ENCODE peak calls at places on chromosomes 4 and X, in ten cellular contexts. One of them, this sample, is unnamed.

GRCh38 chr4:3705236-3705987 is 60.8 kb upstream of the ADRA2C start:
- DNase-seq in NCI-H1092: no peak
- DNase-seq in HS-5: no peak
- DNase-seq in upper lobe of right lung: peak; percentile 55
- DNase-seq in activated CD4-positive, alpha-beta T cell treated with anti-CD3 and anti-CD28 coated beads, Interleukin-2, amount 50 U/mL, for 4 hours: no peak
- DNase-seq in HTR-8/SVneo: no peak
- DNase-seq in DMS 273 treated with DMSO at 0.1 percent for 48 hours: no peak
- DNase-seq in T-helper 9 cell: no peak
- DNase-seq in amniotic stem cell: no peak
- DNase-seq in A549: no peak
- DNase-seq in this sample: no peak

GRCh38 chrX:8586953-8587352 is 122.3 kb downstream of the VCX3B start:
- DNase-seq in NCI-H1092: no peak
- DNase-seq in HS-5: no peak
- DNase-seq in upper lobe of right lung: no peak
- DNase-seq in activated CD4-positive, alpha-beta T cell treated with anti-CD3 and anti-CD28 coated beads, Interleukin-2, amount 50 U/mL, for 4 hours: no peak
- DNase-seq in HTR-8/SVneo: no peak
- DNase-seq in DMS 273 treated with DMSO at 0.1 percent for 48 hours: peak; percentile 41
- DNase-seq in T-helper 9 cell: no peak
- DNase-seq in amniotic stem cell: no peak
- DNase-seq in A549: no peak
- DNase-seq in this sample: no peak

GRCh38 chr4:64146030-64146429 is 263.2 kb downstream of the TECRL start:
- DNase-seq in NCI-H1092: no peak
- DNase-seq in HS-5: no peak
- DNase-seq in upper lobe of right lung: no peak
- DNase-seq in activated CD4-positive, alpha-beta T cell treated with anti-CD3 and anti-CD28 coated beads, Interleukin-2, amount 50 U/mL, for 4 hours: no peak
- DNase-seq in HTR-8/SVneo: no peak
- DNase-seq in DMS 273 treated with DMSO at 0.1 percent for 48 hours: peak; percentile 5
- DNase-seq in T-helper 9 cell: no peak
- DNase-seq in amniotic stem cell: no peak
- DNase-seq in A549: peak; percentile 5
- DNase-seq in this sample: no peak

GRCh38 chrX:134625315-134625718 is 33.0 kb downstream of the PLAC1 start:
- DNase-seq in NCI-H1092: no peak
- DNase-seq in HS-5: no peak
- DNase-seq in upper lobe of right lung: no peak
- DNase-seq in activated CD4-positive, alpha-beta T cell treated with anti-CD3 and anti-CD28 coated beads, Interleukin-2, amount 50 U/mL, for 4 hours: no peak
- DNase-seq in HTR-8/SVneo: no peak
- DNase-seq in DMS 273 treated with DMSO at 0.1 percent for 48 hours: no peak
- DNase-seq in T-helper 9 cell: no peak
- DNase-seq in amniotic stem cell: no peak
- DNase-seq in A549: no peak
- DNase-seq in this sample: no peak

GRCh38 chr4:40178672-40179071 is 18.2 kb upstream of the RHOH start:
- DNase-seq in NCI-H1092: no peak
- DNase-seq in HS-5: no peak
- DNase-seq in upper lobe of right lung: no peak
- DNase-seq in activated CD4-positive, alpha-beta T cell treated with anti-CD3 and anti-CD28 coated beads, Interleukin-2, amount 50 U/mL, for 4 hours: no peak
- DNase-seq in HTR-8/SVneo: no peak
- DNase-seq in DMS 273 treated with DMSO at 0.1 percent for 48 hours: no peak
- DNase-seq in T-helper 9 cell: no peak
- DNase-seq in amniotic stem cell: no peak
- DNase-seq in A549: no peak
- DNase-seq in this sample: no peak

GRCh38 chr4:175444512-175444911 is 367.6 kb downstream of the GPM6A start:
- DNase-seq in NCI-H1092: no peak
- DNase-seq in HS-5: no peak
- DNase-seq in upper lobe of right lung: no peak
- DNase-seq in activated CD4-positive, alpha-beta T cell treated with anti-CD3 and anti-CD28 coated beads, Interleukin-2, amount 50 U/mL, for 4 hours: no peak
- DNase-seq in HTR-8/SVneo: no peak
- DNase-seq in DMS 273 treated with DMSO at 0.1 percent for 48 hours: no peak
- DNase-seq in T-helper 9 cell: no peak
- DNase-seq in amniotic stem cell: no peak
- DNase-seq in A549: no peak
- DNase-seq in this sample: no peak

GRCh38 chr4:138078751-138079150 is 163.4 kb downstream of the SLC7A11 start:
- DNase-seq in NCI-H1092: no peak
- DNase-seq in HS-5: no peak
- DNase-seq in upper lobe of right lung: no peak
- DNase-seq in activated CD4-positive, alpha-beta T cell treated with anti-CD3 and anti-CD28 coated beads, Interleukin-2, amount 50 U/mL, for 4 hours: no peak
- DNase-seq in HTR-8/SVneo: no peak
- DNase-seq in DMS 273 treated with DMSO at 0.1 percent for 48 hours: no peak
- DNase-seq in T-helper 9 cell: no peak
- DNase-seq in amniotic stem cell: no peak
- DNase-seq in A549: no peak
- DNase-seq in this sample: no peak

GRCh38 chr4:81314196-81314896 is 99.3 kb upstream of the PRKG2 start:
- DNase-seq in NCI-H1092: peak; percentile 81
- DNase-seq in HS-5: peak; percentile 45
- DNase-seq in upper lobe of right lung: no peak
- DNase-seq in activated CD4-positive, alpha-beta T cell treated with anti-CD3 and anti-CD28 coated beads, Interleukin-2, amount 50 U/mL, for 4 hours: no peak
- DNase-seq in HTR-8/SVneo: no peak
- DNase-seq in DMS 273 treated with DMSO at 0.1 percent for 48 hours: peak; percentile 18
- DNase-seq in T-helper 9 cell: no peak
- DNase-seq in amniotic stem cell: peak; percentile 21
- DNase-seq in A549: peak; percentile 1
- DNase-seq in this sample: no peak

GRCh38 chrX:54043696-54044125 is 562 bp downstream of the PHF8 start:
- DNase-seq in NCI-H1092: no peak
- DNase-seq in HS-5: no peak
- DNase-seq in upper lobe of right lung: peak; percentile 77
- DNase-seq in activated CD4-positive, alpha-beta T cell treated with anti-CD3 and anti-CD28 coated beads, Interleukin-2, amount 50 U/mL, for 4 hours: peak; percentile 16
- DNase-seq in HTR-8/SVneo: peak; percentile 4
- DNase-seq in DMS 273 treated with DMSO at 0.1 percent for 48 hours: no peak
- DNase-seq in T-helper 9 cell: peak; percentile 12
- DNase-seq in amniotic stem cell: no peak
- DNase-seq in A549: no peak
- DNase-seq in this sample: no peak

GRCh38 chr4:1244978-1245471 is 3.9 kb downstream of the CTBP1 start:
- DNase-seq in NCI-H1092: no peak
- DNase-seq in HS-5: no peak
- DNase-seq in upper lobe of right lung: no peak
- DNase-seq in activated CD4-positive, alpha-beta T cell treated with anti-CD3 and anti-CD28 coated beads, Interleukin-2, amount 50 U/mL, for 4 hours: no peak
- DNase-seq in HTR-8/SVneo: no peak
- DNase-seq in DMS 273 treated with DMSO at 0.1 percent for 48 hours: no peak
- DNase-seq in T-helper 9 cell: no peak
- DNase-seq in amniotic stem cell: no peak
- DNase-seq in A549: no peak
- DNase-seq in this sample: no peak

GRCh38 chr4:188206783-188207182 is 67.5 kb downstream of the TRIML1 start:
- DNase-seq in NCI-H1092: no peak
- DNase-seq in HS-5: no peak
- DNase-seq in upper lobe of right lung: no peak
- DNase-seq in activated CD4-positive, alpha-beta T cell treated with anti-CD3 and anti-CD28 coated beads, Interleukin-2, amount 50 U/mL, for 4 hours: no peak
- DNase-seq in HTR-8/SVneo: no peak
- DNase-seq in DMS 273 treated with DMSO at 0.1 percent for 48 hours: no peak
- DNase-seq in T-helper 9 cell: no peak
- DNase-seq in amniotic stem cell: no peak
- DNase-seq in A549: no peak
- DNase-seq in this sample: no peak

GRCh38 chrX:105698386-105698785 is 124.0 kb upstream of the NRK start:
- DNase-seq in NCI-H1092: no peak
- DNase-seq in HS-5: no peak
- DNase-seq in upper lobe of right lung: no peak
- DNase-seq in activated CD4-positive, alpha-beta T cell treated with anti-CD3 and anti-CD28 coated beads, Interleukin-2, amount 50 U/mL, for 4 hours: no peak
- DNase-seq in HTR-8/SVneo: no peak
- DNase-seq in DMS 273 treated with DMSO at 0.1 percent for 48 hours: no peak
- DNase-seq in T-helper 9 cell: no peak
- DNase-seq in amniotic stem cell: no peak
- DNase-seq in A549: no peak
- DNase-seq in this sample: no peak

GRCh38 chr4:123438031-123438430 is 41.4 kb downstream of the SPRY1 start:
- DNase-seq in NCI-H1092: no peak
- DNase-seq in HS-5: no peak
- DNase-seq in upper lobe of right lung: no peak
- DNase-seq in activated CD4-positive, alpha-beta T cell treated with anti-CD3 and anti-CD28 coated beads, Interleukin-2, amount 50 U/mL, for 4 hours: no peak
- DNase-seq in HTR-8/SVneo: no peak
- DNase-seq in DMS 273 treated with DMSO at 0.1 percent for 48 hours: no peak
- DNase-seq in T-helper 9 cell: no peak
- DNase-seq in amniotic stem cell: no peak
- DNase-seq in A549: no peak
- DNase-seq in this sample: no peak

GRCh38 chrX:72121381-72121780 is 10.3 kb downstream of the RTL5 start:
- DNase-seq in NCI-H1092: no peak
- DNase-seq in HS-5: no peak
- DNase-seq in upper lobe of right lung: peak; percentile 65
- DNase-seq in activated CD4-positive, alpha-beta T cell treated with anti-CD3 and anti-CD28 coated beads, Interleukin-2, amount 50 U/mL, for 4 hours: no peak
- DNase-seq in HTR-8/SVneo: peak; percentile 73
- DNase-seq in DMS 273 treated with DMSO at 0.1 percent for 48 hours: no peak
- DNase-seq in T-helper 9 cell: no peak
- DNase-seq in amniotic stem cell: peak; percentile 24
- DNase-seq in A549: no peak
- DNase-seq in this sample: peak; percentile 22

GRCh38 chr4:8141935-8142334 is 16.7 kb downstream of the ABLIM2 start:
- DNase-seq in NCI-H1092: no peak
- DNase-seq in HS-5: no peak
- DNase-seq in upper lobe of right lung: no peak
- DNase-seq in activated CD4-positive, alpha-beta T cell treated with anti-CD3 and anti-CD28 coated beads, Interleukin-2, amount 50 U/mL, for 4 hours: no peak
- DNase-seq in HTR-8/SVneo: no peak
- DNase-seq in DMS 273 treated with DMSO at 0.1 percent for 48 hours: no peak
- DNase-seq in T-helper 9 cell: no peak
- DNase-seq in amniotic stem cell: no peak
- DNase-seq in A549: no peak
- DNase-seq in this sample: no peak

GRCh38 chr4:111923786-111924185 is 221.5 kb upstream of the FAM241A start:
- DNase-seq in NCI-H1092: no peak
- DNase-seq in HS-5: peak; percentile 51
- DNase-seq in upper lobe of right lung: no peak
- DNase-seq in activated CD4-positive, alpha-beta T cell treated with anti-CD3 and anti-CD28 coated beads, Interleukin-2, amount 50 U/mL, for 4 hours: no peak
- DNase-seq in HTR-8/SVneo: no peak
- DNase-seq in DMS 273 treated with DMSO at 0.1 percent for 48 hours: no peak
- DNase-seq in T-helper 9 cell: no peak
- DNase-seq in amniotic stem cell: no peak
- DNase-seq in A549: no peak
- DNase-seq in this sample: no peak

GRCh38 chr4:107721436-107722090 is 1.5 kb upstream of the PAPSS1 start:
- DNase-seq in NCI-H1092: peak; percentile 9
- DNase-seq in HS-5: no peak
- DNase-seq in upper lobe of right lung: peak; percentile 67
- DNase-seq in activated CD4-positive, alpha-beta T cell treated with anti-CD3 and anti-CD28 coated beads, Interleukin-2, amount 50 U/mL, for 4 hours: peak; percentile 44
- DNase-seq in HTR-8/SVneo: no peak
- DNase-seq in DMS 273 treated with DMSO at 0.1 percent for 48 hours: no peak
- DNase-seq in T-helper 9 cell: peak; percentile 31
- DNase-seq in amniotic stem cell: no peak
- DNase-seq in A549: no peak
- DNase-seq in this sample: peak; percentile 52

GRCh38 chr4:169225058-169225751 is 45.6 kb downstream of the SH3RF1 start:
- DNase-seq in NCI-H1092: no peak
- DNase-seq in HS-5: peak; percentile 89
- DNase-seq in upper lobe of right lung: no peak
- DNase-seq in activated CD4-positive, alpha-beta T cell treated with anti-CD3 and anti-CD28 coated beads, Interleukin-2, amount 50 U/mL, for 4 hours: no peak
- DNase-seq in HTR-8/SVneo: peak; percentile 75
- DNase-seq in DMS 273 treated with DMSO at 0.1 percent for 48 hours: no peak
- DNase-seq in T-helper 9 cell: no peak
- DNase-seq in amniotic stem cell: peak; percentile 71
- DNase-seq in A549: peak; percentile 72
- DNase-seq in this sample: no peak

GRCh38 chr4:77952399-77952974 is 89.9 kb downstream of the MRPL1 start:
- DNase-seq in NCI-H1092: no peak
- DNase-seq in HS-5: no peak
- DNase-seq in upper lobe of right lung: no peak
- DNase-seq in activated CD4-positive, alpha-beta T cell treated with anti-CD3 and anti-CD28 coated beads, Interleukin-2, amount 50 U/mL, for 4 hours: no peak
- DNase-seq in HTR-8/SVneo: no peak
- DNase-seq in DMS 273 treated with DMSO at 0.1 percent for 48 hours: no peak
- DNase-seq in T-helper 9 cell: no peak
- DNase-seq in amniotic stem cell: no peak
- DNase-seq in A549: no peak
- DNase-seq in this sample: no peak

GRCh38 chr4:4784379-4784778 is 75.1 kb upstream of the MSX1 start:
- DNase-seq in NCI-H1092: no peak
- DNase-seq in HS-5: no peak
- DNase-seq in upper lobe of right lung: no peak
- DNase-seq in activated CD4-positive, alpha-beta T cell treated with anti-CD3 and anti-CD28 coated beads, Interleukin-2, amount 50 U/mL, for 4 hours: no peak
- DNase-seq in HTR-8/SVneo: no peak
- DNase-seq in DMS 273 treated with DMSO at 0.1 percent for 48 hours: no peak
- DNase-seq in T-helper 9 cell: no peak
- DNase-seq in amniotic stem cell: no peak
- DNase-seq in A549: no peak
- DNase-seq in this sample: no peak

GRCh38 chrX:109533005-109533404 is 3.6 kb upstream of the NXT2 start:
- DNase-seq in NCI-H1092: no peak
- DNase-seq in HS-5: no peak
- DNase-seq in upper lobe of right lung: no peak
- DNase-seq in activated CD4-positive, alpha-beta T cell treated with anti-CD3 and anti-CD28 coated beads, Interleukin-2, amount 50 U/mL, for 4 hours: no peak
- DNase-seq in HTR-8/SVneo: no peak
- DNase-seq in DMS 273 treated with DMSO at 0.1 percent for 48 hours: no peak
- DNase-seq in T-helper 9 cell: no peak
- DNase-seq in amniotic stem cell: no peak
- DNase-seq in A549: no peak
- DNase-seq in this sample: no peak

GRCh38 chrX:121308276-121308805 is 260.9 kb downstream of the GLUD2 start:
- DNase-seq in NCI-H1092: peak; percentile 4
- DNase-seq in HS-5: peak; percentile 64
- DNase-seq in upper lobe of right lung: no peak
- DNase-seq in activated CD4-positive, alpha-beta T cell treated with anti-CD3 and anti-CD28 coated beads, Interleukin-2, amount 50 U/mL, for 4 hours: peak; percentile 26
- DNase-seq in HTR-8/SVneo: peak; percentile 0
- DNase-seq in DMS 273 treated with DMSO at 0.1 percent for 48 hours: no peak
- DNase-seq in T-helper 9 cell: no peak
- DNase-seq in amniotic stem cell: no peak
- DNase-seq in A549: peak; percentile 31
- DNase-seq in this sample: no peak

GRCh38 chrX:136659174-136659573 is 11.2 kb downstream of the CD40LG start:
- DNase-seq in NCI-H1092: no peak
- DNase-seq in HS-5: no peak
- DNase-seq in upper lobe of right lung: no peak
- DNase-seq in activated CD4-positive, alpha-beta T cell treated with anti-CD3 and anti-CD28 coated beads, Interleukin-2, amount 50 U/mL, for 4 hours: no peak
- DNase-seq in HTR-8/SVneo: no peak
- DNase-seq in DMS 273 treated with DMSO at 0.1 percent for 48 hours: no peak
- DNase-seq in T-helper 9 cell: no peak
- DNase-seq in amniotic stem cell: no peak
- DNase-seq in A549: no peak
- DNase-seq in this sample: no peak

GRCh38 chrX:74343970-74344622 is 40.1 kb downstream of the ZCCHC13 start:
- DNase-seq in NCI-H1092: peak; percentile 87
- DNase-seq in HS-5: peak; percentile 88
- DNase-seq in upper lobe of right lung: no peak
- DNase-seq in activated CD4-positive, alpha-beta T cell treated with anti-CD3 and anti-CD28 coated beads, Interleukin-2, amount 50 U/mL, for 4 hours: peak; percentile 15
- DNase-seq in HTR-8/SVneo: peak; percentile 80
- DNase-seq in DMS 273 treated with DMSO at 0.1 percent for 48 hours: peak; percentile 25
- DNase-seq in T-helper 9 cell: peak; percentile 21
- DNase-seq in amniotic stem cell: peak; percentile 61
- DNase-seq in A549: peak; percentile 93
- DNase-seq in this sample: peak; percentile 2

GRCh38 chrX:118973389-118974087 is 880 bp upstream of the LONRF3 start:
- DNase-seq in NCI-H1092: no peak
- DNase-seq in HS-5: no peak
- DNase-seq in upper lobe of right lung: peak; percentile 62
- DNase-seq in activated CD4-positive, alpha-beta T cell treated with anti-CD3 and anti-CD28 coated beads, Interleukin-2, amount 50 U/mL, for 4 hours: no peak
- DNase-seq in HTR-8/SVneo: no peak
- DNase-seq in DMS 273 treated with DMSO at 0.1 percent for 48 hours: no peak
- DNase-seq in T-helper 9 cell: no peak
- DNase-seq in amniotic stem cell: no peak
- DNase-seq in A549: no peak
- DNase-seq in this sample: no peak

GRCh38 chrX:784829-785228 is 154.2 kb downstream of the SHOX start:
- DNase-seq in NCI-H1092: no peak
- DNase-seq in HS-5: no peak
- DNase-seq in upper lobe of right lung: no peak
- DNase-seq in activated CD4-positive, alpha-beta T cell treated with anti-CD3 and anti-CD28 coated beads, Interleukin-2, amount 50 U/mL, for 4 hours: no peak
- DNase-seq in HTR-8/SVneo: no peak
- DNase-seq in DMS 273 treated with DMSO at 0.1 percent for 48 hours: no peak
- DNase-seq in T-helper 9 cell: no peak
- DNase-seq in amniotic stem cell: no peak
- DNase-seq in A549: no peak
- DNase-seq in this sample: no peak

GRCh38 chrX:105120460-105120859 is 100.0 kb downstream of the TEX13A start:
- DNase-seq in NCI-H1092: no peak
- DNase-seq in HS-5: no peak
- DNase-seq in upper lobe of right lung: no peak
- DNase-seq in activated CD4-positive, alpha-beta T cell treated with anti-CD3 and anti-CD28 coated beads, Interleukin-2, amount 50 U/mL, for 4 hours: no peak
- DNase-seq in HTR-8/SVneo: no peak
- DNase-seq in DMS 273 treated with DMSO at 0.1 percent for 48 hours: no peak
- DNase-seq in T-helper 9 cell: no peak
- DNase-seq in amniotic stem cell: no peak
- DNase-seq in A549: no peak
- DNase-seq in this sample: no peak

GRCh38 chrX:41150043-41150442 is 64.8 kb downstream of the USP9X start:
- DNase-seq in NCI-H1092: no peak
- DNase-seq in HS-5: no peak
- DNase-seq in upper lobe of right lung: no peak
- DNase-seq in activated CD4-positive, alpha-beta T cell treated with anti-CD3 and anti-CD28 coated beads, Interleukin-2, amount 50 U/mL, for 4 hours: no peak
- DNase-seq in HTR-8/SVneo: no peak
- DNase-seq in DMS 273 treated with DMSO at 0.1 percent for 48 hours: no peak
- DNase-seq in T-helper 9 cell: no peak
- DNase-seq in amniotic stem cell: no peak
- DNase-seq in A549: no peak
- DNase-seq in this sample: no peak

This sample was measured in T-cell.